ENCODE peak calls at places on chromosomes 16 and 17, in five cellular contexts. One of them, this sample, is unnamed.

GRCh38 chr16:58474296-58474695 is 25.6 kb upstream of the NDRG4 start:
- DNase-seq in left ventricle myocardium superior: no peak
- DNase-seq in Peyer's patch: no peak
- DNase-seq in thoracic aorta: no peak
- DNase-seq in mesendoderm: peak
- DNase-seq in this sample: no peak

GRCh38 chr17:76909971-76910760 is 42.0 kb downstream of the MGAT5B start:
- DNase-seq in left ventricle myocardium superior: peak
- DNase-seq in Peyer's patch: no peak
- DNase-seq in thoracic aorta: no peak
- DNase-seq in mesendoderm: peak
- DNase-seq in this sample: peak

GRCh38 chr17:46982577-46982976 is 3.5 kb upstream of the RPRML start:
- DNase-seq in left ventricle myocardium superior: no peak
- DNase-seq in Peyer's patch: no peak
- DNase-seq in thoracic aorta: no peak
- DNase-seq in mesendoderm: no peak
- DNase-seq in this sample: no peak

GRCh38 chr17:4155980-4156620 is 13.1 kb downstream of the CYB5D2 start:
- DNase-seq in left ventricle myocardium superior: no peak
- DNase-seq in Peyer's patch: no peak
- DNase-seq in thoracic aorta: no peak
- DNase-seq in mesendoderm: no peak
- DNase-seq in this sample: no peak

GRCh38 chr17:69539781-69540319 is 125.4 kb downstream of the MAP2K6 start:
- DNase-seq in left ventricle myocardium superior: no peak
- DNase-seq in Peyer's patch: no peak
- DNase-seq in thoracic aorta: no peak
- DNase-seq in mesendoderm: no peak
- DNase-seq in this sample: no peak

GRCh38 chr17:74078363-74078762 is 125.1 kb upstream of the RPL38 start:
- DNase-seq in left ventricle myocardium superior: no peak
- DNase-seq in Peyer's patch: no peak
- DNase-seq in thoracic aorta: no peak
- DNase-seq in mesendoderm: no peak
- DNase-seq in this sample: no peak

GRCh38 chr16:81652798-81653505 is 126.1 kb upstream of the PLCG2 start:
- DNase-seq in left ventricle myocardium superior: no peak
- DNase-seq in Peyer's patch: no peak
- DNase-seq in thoracic aorta: no peak
- DNase-seq in mesendoderm: no peak
- DNase-seq in this sample: peak

GRCh38 chr16:4298761-4299522 is 16.9 kb upstream of the GLIS2 start:
- DNase-seq in left ventricle myocardium superior: peak
- DNase-seq in Peyer's patch: peak
- DNase-seq in thoracic aorta: no peak
- DNase-seq in mesendoderm: peak
- DNase-seq in this sample: peak

GRCh38 chr16:26505501-26505900 is 561.2 kb upstream of the C16orf82 start:
- DNase-seq in left ventricle myocardium superior: no peak
- DNase-seq in Peyer's patch: no peak
- DNase-seq in thoracic aorta: no peak
- DNase-seq in mesendoderm: peak
- DNase-seq in this sample: no peak

This sample was measured in transverse colon.